ENCODE peak calls at places on chromosomes 6 and 20, in seven cellular contexts. One of them, this sample, is unnamed.

GRCh38 chr6:116010400-116011095 is 50.1 kb downstream of the FRK start:
- DNase-seq in lower lobe of right lung: peak; percentile 62
- DNase-seq in CD8-positive, alpha-beta T cell: peak; percentile 4
- DNase-seq in adipocyte: peak; percentile 91
- DNase-seq in heart right ventricle: peak; percentile 71
- DNase-seq in esophagus muscularis mucosa: no peak
- DNase-seq in psoas muscle: peak; percentile 66
- DNase-seq in this sample: peak; percentile 37

GRCh38 chr6:168138436-168138835 is 59.4 kb upstream of the FRMD1 start:
- DNase-seq in lower lobe of right lung: no peak
- DNase-seq in CD8-positive, alpha-beta T cell: no peak
- DNase-seq in adipocyte: no peak
- DNase-seq in heart right ventricle: no peak
- DNase-seq in esophagus muscularis mucosa: peak; percentile 89
- DNase-seq in psoas muscle: no peak
- DNase-seq in this sample: no peak

GRCh38 chr6:14706378-14706929 is 539.4 kb upstream of the JARID2 start:
- DNase-seq in lower lobe of right lung: peak; percentile 48
- DNase-seq in CD8-positive, alpha-beta T cell: no peak
- DNase-seq in adipocyte: peak; percentile 94
- DNase-seq in heart right ventricle: peak; percentile 93
- DNase-seq in esophagus muscularis mucosa: no peak
- DNase-seq in psoas muscle: peak; percentile 71
- DNase-seq in this sample: no peak

GRCh38 chr6:152635949-152636674 is 1.1 kb downstream of the SYNE1 start:
- DNase-seq in lower lobe of right lung: peak; percentile 57
- DNase-seq in CD8-positive, alpha-beta T cell: no peak
- DNase-seq in adipocyte: peak; percentile 58
- DNase-seq in heart right ventricle: peak; percentile 56
- DNase-seq in esophagus muscularis mucosa: no peak
- DNase-seq in psoas muscle: peak; percentile 15
- DNase-seq in this sample: no peak

GRCh38 chr6:150567360-150567759 is 32.3 kb upstream of the PLEKHG1 start:
- DNase-seq in lower lobe of right lung: no peak
- DNase-seq in CD8-positive, alpha-beta T cell: no peak
- DNase-seq in adipocyte: no peak
- DNase-seq in heart right ventricle: no peak
- DNase-seq in esophagus muscularis mucosa: no peak
- DNase-seq in psoas muscle: no peak
- DNase-seq in this sample: no peak

GRCh38 chr6:47034421-47034820 is 7.7 kb downstream of the ADGRF1 start:
- DNase-seq in lower lobe of right lung: no peak
- DNase-seq in CD8-positive, alpha-beta T cell: no peak
- DNase-seq in adipocyte: peak; percentile 3
- DNase-seq in heart right ventricle: no peak
- DNase-seq in esophagus muscularis mucosa: peak; percentile 42
- DNase-seq in psoas muscle: no peak
- DNase-seq in this sample: no peak

GRCh38 chr6:12138377-12138776 is 126.3 kb downstream of the HIVEP1 start:
- DNase-seq in lower lobe of right lung: no peak
- DNase-seq in CD8-positive, alpha-beta T cell: peak; percentile 4
- DNase-seq in adipocyte: no peak
- DNase-seq in heart right ventricle: no peak
- DNase-seq in esophagus muscularis mucosa: no peak
- DNase-seq in psoas muscle: no peak
- DNase-seq in this sample: no peak

GRCh38 chr6:108653864-108654402 is 93.2 kb downstream of the FOXO3 start:
- DNase-seq in lower lobe of right lung: peak; percentile 60
- DNase-seq in CD8-positive, alpha-beta T cell: no peak
- DNase-seq in adipocyte: peak; percentile 72
- DNase-seq in heart right ventricle: peak; percentile 61
- DNase-seq in esophagus muscularis mucosa: no peak
- DNase-seq in psoas muscle: peak; percentile 71
- DNase-seq in this sample: no peak

GRCh38 chr6:4466260-4466659 is 309.9 kb upstream of the CDYL start:
- DNase-seq in lower lobe of right lung: peak; percentile 59
- DNase-seq in CD8-positive, alpha-beta T cell: no peak
- DNase-seq in adipocyte: peak; percentile 42
- DNase-seq in heart right ventricle: no peak
- DNase-seq in esophagus muscularis mucosa: no peak
- DNase-seq in psoas muscle: no peak
- DNase-seq in this sample: no peak

GRCh38 chr6:134853111-134854055 is 96.5 kb downstream of the ALDH8A1 start:
- DNase-seq in lower lobe of right lung: no peak
- DNase-seq in CD8-positive, alpha-beta T cell: no peak
- DNase-seq in adipocyte: peak; percentile 46
- DNase-seq in heart right ventricle: no peak
- DNase-seq in esophagus muscularis mucosa: no peak
- DNase-seq in psoas muscle: no peak
- DNase-seq in this sample: no peak

GRCh38 chr20:45905505-45906079 is 6.4 kb downstream of the PLTP start:
- DNase-seq in lower lobe of right lung: no peak
- DNase-seq in CD8-positive, alpha-beta T cell: no peak
- DNase-seq in adipocyte: peak; percentile 52
- DNase-seq in heart right ventricle: no peak
- DNase-seq in esophagus muscularis mucosa: no peak
- DNase-seq in psoas muscle: no peak
- DNase-seq in this sample: no peak

GRCh38 chr6:108275971-108276370 is 15.1 kb upstream of the SNX3 start:
- DNase-seq in lower lobe of right lung: no peak
- DNase-seq in CD8-positive, alpha-beta T cell: no peak
- DNase-seq in adipocyte: no peak
- DNase-seq in heart right ventricle: no peak
- DNase-seq in esophagus muscularis mucosa: no peak
- DNase-seq in psoas muscle: no peak
- DNase-seq in this sample: no peak

GRCh38 chr6:127879685-127880084 is 21.2 kb downstream of the THEMIS start:
- DNase-seq in lower lobe of right lung: no peak
- DNase-seq in CD8-positive, alpha-beta T cell: no peak
- DNase-seq in adipocyte: no peak
- DNase-seq in heart right ventricle: no peak
- DNase-seq in esophagus muscularis mucosa: no peak
- DNase-seq in psoas muscle: no peak
- DNase-seq in this sample: peak; percentile 78

GRCh38 chr20:17916365-17916996 is 52.1 kb downstream of the SNX5 start:
- DNase-seq in lower lobe of right lung: no peak
- DNase-seq in CD8-positive, alpha-beta T cell: no peak
- DNase-seq in adipocyte: peak; percentile 44
- DNase-seq in heart right ventricle: no peak
- DNase-seq in esophagus muscularis mucosa: no peak
- DNase-seq in psoas muscle: no peak
- DNase-seq in this sample: no peak

GRCh38 chr6:108651781-108652227 is 91.1 kb downstream of the FOXO3 start:
- DNase-seq in lower lobe of right lung: no peak
- DNase-seq in CD8-positive, alpha-beta T cell: no peak
- DNase-seq in adipocyte: peak; percentile 92
- DNase-seq in heart right ventricle: peak; percentile 55
- DNase-seq in esophagus muscularis mucosa: no peak
- DNase-seq in psoas muscle: peak; percentile 51
- DNase-seq in this sample: no peak

GRCh38 chr20:23047738-23048214 is 1.7 kb downstream of the THBD start:
- DNase-seq in lower lobe of right lung: peak; percentile 74
- DNase-seq in CD8-positive, alpha-beta T cell: no peak
- DNase-seq in adipocyte: no peak
- DNase-seq in heart right ventricle: peak; percentile 22
- DNase-seq in esophagus muscularis mucosa: no peak
- DNase-seq in psoas muscle: peak; percentile 39
- DNase-seq in this sample: no peak

GRCh38 chr20:6828794-6829423 is 61.4 kb downstream of the BMP2 start:
- DNase-seq in lower lobe of right lung: peak; percentile 50
- DNase-seq in CD8-positive, alpha-beta T cell: no peak
- DNase-seq in adipocyte: peak; percentile 79
- DNase-seq in heart right ventricle: peak; percentile 65
- DNase-seq in esophagus muscularis mucosa: no peak
- DNase-seq in psoas muscle: peak; percentile 50
- DNase-seq in this sample: peak; percentile 64

GRCh38 chr6:54874349-54875048 is 27.9 kb downstream of the FAM83B start:
- DNase-seq in lower lobe of right lung: no peak
- DNase-seq in CD8-positive, alpha-beta T cell: no peak
- DNase-seq in adipocyte: no peak
- DNase-seq in heart right ventricle: no peak
- DNase-seq in esophagus muscularis mucosa: no peak
- DNase-seq in psoas muscle: no peak
- DNase-seq in this sample: no peak

GRCh38 chr6:111911428-111911827 is 38.2 kb upstream of the FYN start:
- DNase-seq in lower lobe of right lung: no peak
- DNase-seq in CD8-positive, alpha-beta T cell: no peak
- DNase-seq in adipocyte: no peak
- DNase-seq in heart right ventricle: no peak
- DNase-seq in esophagus muscularis mucosa: no peak
- DNase-seq in psoas muscle: no peak
- DNase-seq in this sample: no peak

GRCh38 chr20:37845261-37845681 is 57.7 kb upstream of the VSTM2L start:
- DNase-seq in lower lobe of right lung: no peak
- DNase-seq in CD8-positive, alpha-beta T cell: no peak
- DNase-seq in adipocyte: no peak
- DNase-seq in heart right ventricle: peak; percentile 13
- DNase-seq in esophagus muscularis mucosa: no peak
- DNase-seq in psoas muscle: no peak
- DNase-seq in this sample: no peak

GRCh38 chr6:89977808-89978748 is 83.8 kb downstream of the GJA10 start:
- DNase-seq in lower lobe of right lung: no peak
- DNase-seq in CD8-positive, alpha-beta T cell: no peak
- DNase-seq in adipocyte: no peak
- DNase-seq in heart right ventricle: peak; percentile 29
- DNase-seq in esophagus muscularis mucosa: no peak
- DNase-seq in psoas muscle: peak; percentile 17
- DNase-seq in this sample: no peak

GRCh38 chr20:3046677-3047462 is 1.0 kb downstream of the MRPS26 start:
- DNase-seq in lower lobe of right lung: peak; percentile 59
- DNase-seq in CD8-positive, alpha-beta T cell: no peak
- DNase-seq in adipocyte: no peak
- DNase-seq in heart right ventricle: no peak
- DNase-seq in esophagus muscularis mucosa: no peak
- DNase-seq in psoas muscle: no peak
- DNase-seq in this sample: no peak

GRCh38 chr20:24741673-24742072 is 207.4 kb upstream of the CST7 start:
- DNase-seq in lower lobe of right lung: no peak
- DNase-seq in CD8-positive, alpha-beta T cell: no peak
- DNase-seq in adipocyte: no peak
- DNase-seq in heart right ventricle: no peak
- DNase-seq in esophagus muscularis mucosa: peak; percentile 50
- DNase-seq in psoas muscle: no peak
- DNase-seq in this sample: no peak

GRCh38 chr6:154350293-154350692 is 6.3 kb downstream of the IPCEF1 start:
- DNase-seq in lower lobe of right lung: no peak
- DNase-seq in CD8-positive, alpha-beta T cell: no peak
- DNase-seq in adipocyte: peak; percentile 1
- DNase-seq in heart right ventricle: no peak
- DNase-seq in esophagus muscularis mucosa: no peak
- DNase-seq in psoas muscle: no peak
- DNase-seq in this sample: no peak

GRCh38 chr6:36563237-36563927 is 16.1 kb upstream of the STK38 start:
- DNase-seq in lower lobe of right lung: no peak
- DNase-seq in CD8-positive, alpha-beta T cell: no peak
- DNase-seq in adipocyte: no peak
- DNase-seq in heart right ventricle: no peak
- DNase-seq in esophagus muscularis mucosa: no peak
- DNase-seq in psoas muscle: no peak
- DNase-seq in this sample: no peak

GRCh38 chr6:160039441-160039840 is 70.6 kb downstream of the IGF2R start:
- DNase-seq in lower lobe of right lung: no peak
- DNase-seq in CD8-positive, alpha-beta T cell: no peak
- DNase-seq in adipocyte: no peak
- DNase-seq in heart right ventricle: no peak
- DNase-seq in esophagus muscularis mucosa: no peak
- DNase-seq in psoas muscle: no peak
- DNase-seq in this sample: no peak
- H3K9me3 ChIP-seq in lower lobe of right lung: no peaks in the 10 kb centered on the region
- H3K9me3 ChIP-seq in CD8-positive, alpha-beta T cell: no peaks in the 10 kb centered on the region
- H3K9me3 ChIP-seq in adipocyte: no peaks in the 10 kb centered on the region
- H3K9me3 ChIP-seq in heart right ventricle: no peaks in the 10 kb centered on the region
- H3K9me3 ChIP-seq in esophagus muscularis mucosa: no peaks in the 10 kb centered on the region
- H3K9me3 ChIP-seq in psoas muscle: no peaks in the 10 kb centered on the region
- H3K9me3 ChIP-seq in this sample: no peaks in the 10 kb centered on the region

GRCh38 chr6:31497595-31498476 is at the start of gene MICB:
- DNase-seq in lower lobe of right lung: peak; percentile 90
- DNase-seq in CD8-positive, alpha-beta T cell: peak; percentile 69
- DNase-seq in adipocyte: peak; percentile 89
- DNase-seq in heart right ventricle: peak; percentile 74
- DNase-seq in esophagus muscularis mucosa: peak; percentile 97
- DNase-seq in psoas muscle: peak; percentile 64
- DNase-seq in this sample: peak; percentile 91
- H3K4me3 ChIP-seq in lower lobe of right lung: peak within 1 kb of the TSS; percentile 72
- H3K4me3 ChIP-seq in CD8-positive, alpha-beta T cell: peak within 1 kb of the TSS; percentile 64
- H3K4me3 ChIP-seq in adipocyte: peak within 1 kb of the TSS; percentile 84
- H3K4me3 ChIP-seq in heart right ventricle: peak within 1 kb of the TSS; percentile 48
- H3K4me3 ChIP-seq in esophagus muscularis mucosa: peak within 1 kb of the TSS; percentile 73
- H3K4me3 ChIP-seq in psoas muscle: peak within 1 kb of the TSS; percentile 67
- H3K4me3 ChIP-seq in this sample: peak within 1 kb of the TSS; percentile 71

GRCh38 chr20:41594514-41595322 is 23.5 kb downstream of the CHD6 start:
- DNase-seq in lower lobe of right lung: no peak
- DNase-seq in CD8-positive, alpha-beta T cell: no peak
- DNase-seq in adipocyte: no peak
- DNase-seq in heart right ventricle: no peak
- DNase-seq in esophagus muscularis mucosa: no peak
- DNase-seq in psoas muscle: no peak
- DNase-seq in this sample: no peak
- H3K9me3 ChIP-seq in lower lobe of right lung: peaks cover 50% of the 10 kb centered on the region
- H3K9me3 ChIP-seq in CD8-positive, alpha-beta T cell: peaks cover 10% of the 10 kb centered on the region
- H3K9me3 ChIP-seq in adipocyte: peaks cover 14% of the 10 kb centered on the region
- H3K9me3 ChIP-seq in heart right ventricle: peaks cover 65% of the 10 kb centered on the region
- H3K9me3 ChIP-seq in esophagus muscularis mucosa: peaks cover 18% of the 10 kb centered on the region
- H3K9me3 ChIP-seq in psoas muscle: peaks cover 23% of the 10 kb centered on the region
- H3K9me3 ChIP-seq in this sample: peaks cover 2% of the 10 kb centered on the region

GRCh38 chr6:26599134-26599533 is 2.4 kb downstream of the ABT1 start:
- DNase-seq in lower lobe of right lung: no peak
- DNase-seq in CD8-positive, alpha-beta T cell: no peak
- DNase-seq in adipocyte: no peak
- DNase-seq in heart right ventricle: no peak
- DNase-seq in esophagus muscularis mucosa: no peak
- DNase-seq in psoas muscle: no peak
- DNase-seq in this sample: no peak

GRCh38 chr6:26597389-26597766 is 625 bp downstream of the ABT1 start:
- DNase-seq in lower lobe of right lung: no peak
- DNase-seq in CD8-positive, alpha-beta T cell: no peak
- DNase-seq in adipocyte: peak; percentile 1
- DNase-seq in heart right ventricle: no peak
- DNase-seq in esophagus muscularis mucosa: no peak
- DNase-seq in psoas muscle: no peak
- DNase-seq in this sample: no peak

GRCh38 chr6:26599591-26599990 is 2.8 kb downstream of the ABT1 start:
- DNase-seq in lower lobe of right lung: no peak
- DNase-seq in CD8-positive, alpha-beta T cell: no peak
- DNase-seq in adipocyte: no peak
- DNase-seq in heart right ventricle: no peak
- DNase-seq in esophagus muscularis mucosa: no peak
- DNase-seq in psoas muscle: no peak
- DNase-seq in this sample: no peak

GRCh38 chr6:26597821-26598220 is 1.1 kb downstream of the ABT1 start:
- DNase-seq in lower lobe of right lung: peak; percentile 47
- DNase-seq in CD8-positive, alpha-beta T cell: no peak
- DNase-seq in adipocyte: peak; percentile 4
- DNase-seq in heart right ventricle: no peak
- DNase-seq in esophagus muscularis mucosa: no peak
- DNase-seq in psoas muscle: no peak
- DNase-seq in this sample: no peak

DNA sequence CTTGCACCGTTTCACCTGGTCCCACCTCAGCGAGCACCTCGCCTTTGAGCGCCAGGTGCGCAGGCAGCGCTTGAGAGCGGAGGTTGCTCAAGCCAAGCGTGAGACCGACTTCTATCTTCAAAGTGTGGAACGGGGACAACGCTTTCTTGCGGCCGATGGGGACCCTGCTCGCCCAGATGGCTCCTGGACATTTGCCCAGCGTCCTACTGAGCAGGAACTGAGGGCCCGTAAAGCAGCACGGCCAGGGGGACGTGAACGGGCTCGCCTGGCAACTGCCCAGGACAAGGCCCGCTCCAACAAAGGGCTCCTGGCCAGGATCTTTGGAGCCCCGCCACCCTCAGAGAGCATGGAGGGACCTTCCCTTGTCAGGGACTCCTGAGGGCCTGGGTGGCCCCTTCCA is 1.5 kb downstream of the ABT1 start:
- DNase-seq in lower lobe of right lung: peak; percentile 48
- DNase-seq in CD8-positive, alpha-beta T cell: no peak
- DNase-seq in adipocyte: no peak
- DNase-seq in heart right ventricle: no peak
- DNase-seq in esophagus muscularis mucosa: no peak
- DNase-seq in psoas muscle: no peak
- DNase-seq in this sample: no peak
- H3K4me3 ChIP-seq in lower lobe of right lung: no peak overlapping the region
- H3K4me3 ChIP-seq in CD8-positive, alpha-beta T cell: no peak overlapping the region
- H3K4me3 ChIP-seq in adipocyte: peak overlapping the region; percentile 98
- H3K4me3 ChIP-seq in heart right ventricle: no peak overlapping the region
- H3K4me3 ChIP-seq in esophagus muscularis mucosa: no peak overlapping the region
- H3K4me3 ChIP-seq in psoas muscle: peak overlapping the region; percentile 95
- H3K4me3 ChIP-seq in this sample: no peak overlapping the region

This sample was measured in iPS DF 6.9.